ENCODE peak calls at places on chromosome 10, in six cellular contexts. Y is uterus, P is prostate gland, C is A549, K is left ventricle myocardium inferior, R is fibroblast of lung. G is an unnamed sample. For H3K4me1, the result is how much of the 10 kb centered on the place peaks cover.

GRCh38 chr10:28263136-28263857 is 39.6 kb downstream of the MPP7 start:
- DNase-seq in P (peak), Y (no peak), K (no peak), C (no peak), R (no peak), G (no peak)

GRCh38 chr10:15262036-15262713 is 93.7 kb upstream of the NMT2 start:
- DNase-seq in P (peak), R (peak), Y (no peak), C (peak), K (no peak), G (no peak)

GRCh38 chr10:51489009-51489408 is 210.4 kb downstream of the CSTF2T start:
- DNase-seq in K (no peak), P (no peak), Y (no peak), C (no peak), R (no peak), G (no peak)

GRCh38 chr10:44395396-44395795 is 10.5 kb upstream of the CXCL12 start:
- DNase-seq in R (no peak), Y (peak), P (no peak), K (no peak), C (no peak), G (no peak)

GRCh38 chr10:73234695-73235094 is 12.4 kb downstream of the DNAJC9 start:
- DNase-seq in R (no peak), K (no peak), P (no peak), C (no peak), Y (no peak), G (no peak)

GRCh38 chr10:132248455-132249231 is 59.1 kb downstream of the STK32C start:
- DNase-seq in K (no peak), P (no peak), Y (no peak), C (peak), R (no peak), G (no peak)

GRCh38 chr10:36110097-36110496 is 468.0 kb upstream of the FZD8 start:
- DNase-seq in K (no peak), C (no peak), Y (no peak), P (no peak), R (no peak), G (no peak)

GRCh38 chr10:110215286-110215685 is 7.9 kb downstream of the MXI1 start:
- DNase-seq in K (no peak), P (no peak), C (no peak), R (no peak), Y (no peak), G (no peak)

GRCh38 chr10:71604324-71605018 is 115.1 kb downstream of the C10orf105 start:
- DNase-seq in P (no peak), R (peak), C (no peak), K (no peak), Y (no peak), G (no peak)

GRCh38 chr10:132354356-132355094 is 22.5 kb downstream of the LRRC27 start:
- DNase-seq in Y (no peak), P (no peak), R (no peak), K (no peak), C (no peak), G (peak)

GRCh38 chr10:58757352-58758071 is 244.8 kb downstream of the BICC1 start:
- DNase-seq in Y (no peak), K (no peak), R (peak), C (no peak), P (no peak), G (no peak)

GRCh38 chr10:44878704-44879530 is 32.2 kb upstream of the TMEM72 start:
- DNase-seq in K (peak), R (peak), P (peak), C (peak), Y (peak), G (peak)

GRCh38 chr10:3838723-3839437 is 53.9 kb upstream of the KLF6 start:
- DNase-seq in C (no peak), P (no peak), R (peak), Y (no peak), K (no peak), G (no peak)

GRCh38 chr10:102868976-102869289 is 337 bp upstream of the AS3MT start:
- DNase-seq in K (no peak), P (no peak), R (no peak), C (no peak), Y (no peak), G (no peak)

GRCh38 chr10:11798862-11799735 is 24.1 kb upstream of the PROSER2 start:
- DNase-seq in R (no peak), P (no peak), K (no peak), Y (no peak), C (no peak), G (no peak)

GRCh38 chr10:67297637-67298181 is 371.9 kb downstream of the LRRTM3 start:
- DNase-seq in C (no peak), Y (no peak), P (no peak), R (no peak), K (no peak), G (no peak)

GRCh38 chr10:133032976-133033741 is 54.6 kb upstream of the ADGRA1 start:
- DNase-seq in Y (no peak), K (no peak), P (no peak), C (no peak), R (no peak), G (no peak)

GRCh38 chr10:131453772-131454634 is 142.5 kb upstream of the TCERG1L start:
- DNase-seq in Y (no peak), R (no peak), P (peak), K (peak), C (no peak), G (peak)

GRCh38 chr10:53770903-53771302 is 998.3 kb upstream of the MBL2 start:
- DNase-seq in C (no peak), R (no peak), P (no peak), K (no peak), Y (no peak), G (no peak)

GRCh38 chr10:34061846-34062245 is 727.4 kb upstream of the NRP1 start:
- DNase-seq in P (no peak), C (no peak), Y (no peak), R (peak), K (no peak), G (no peak)

GRCh38 chr10:102120987-102121738 is 995 bp upstream of the LDB1 start:
- DNase-seq in P (peak), R (peak), C (no peak), Y (peak), K (peak), G (peak)

GRCh38 chr10:104873161-104873560 is 232.1 kb downstream of the SORCS3 start:
- DNase-seq in P (no peak), Y (no peak), R (no peak), K (no peak), C (no peak), G (no peak)

GRCh38 chr10:119423911-119424590 is 118.5 kb downstream of the RGS10 start:
- DNase-seq in Y (no peak), C (no peak), P (no peak), R (no peak), K (no peak), G (no peak)
- H3K4me1 ChIP-seq in Y (under half), C (under half), P (under half), R (under half), K (under half), G (under half)

DNA sequence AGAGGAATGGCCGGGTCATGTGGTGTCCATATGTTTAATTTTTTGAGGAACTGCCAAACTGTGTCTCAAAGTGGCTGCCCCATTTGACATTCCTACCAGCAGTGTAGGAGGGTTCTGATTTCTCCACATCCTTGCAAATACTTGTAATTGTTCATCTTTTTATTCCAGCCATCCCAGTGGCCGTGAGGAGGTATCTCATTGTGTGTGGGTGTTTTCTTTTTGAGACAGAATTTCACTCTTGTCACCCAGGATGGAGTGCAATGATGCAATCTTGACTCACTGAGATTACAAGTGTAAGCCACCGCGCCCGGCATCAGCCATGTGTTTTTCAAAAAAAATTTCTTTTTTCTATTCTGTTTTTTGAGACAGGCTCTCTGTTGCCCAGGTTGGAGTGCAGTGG is 38.7 kb upstream of the DLG5 start:
- DNase-seq in R (peak), Y (no peak), P (no peak), K (no peak), C (no peak), G (no peak)
- TF ChIP-seq CTCF in R (no peak), Y (no peak), P (no peak), K (no peak), C (no peak), G (no peak)

DNA sequence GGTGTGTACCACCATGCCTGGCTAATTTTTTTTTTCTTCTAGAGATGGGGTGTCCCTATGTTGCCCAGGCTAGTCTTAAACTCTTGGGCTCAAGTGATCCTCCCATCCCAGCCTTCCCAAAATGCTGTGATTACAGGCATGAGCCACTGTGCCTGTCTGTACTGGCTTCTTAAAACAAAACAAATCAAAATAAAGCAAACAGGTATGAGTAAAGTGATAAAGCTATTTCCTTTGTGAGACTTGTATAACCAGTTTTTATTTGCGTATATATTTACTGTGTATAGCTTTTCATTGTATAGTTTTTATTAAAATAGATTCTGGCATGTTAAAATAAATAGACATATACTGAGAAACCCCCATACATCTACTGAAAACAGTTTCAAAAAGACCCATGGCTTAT is 14.3 kb downstream of the LCOR start:
- DNase-seq in C (no peak), P (peak), R (no peak), Y (no peak), K (no peak), G (no peak)
- H3K4me1 ChIP-seq in C (under half), P (under half), R (under half), Y (under half), K (half or more), G (under half)

GRCh38 chr10:37643187-37643586 is 214.2 kb downstream of the ZNF248 start:
- DNase-seq in K (no peak), P (no peak), R (no peak), C (no peak), Y (no peak), G (no peak)
- TF ChIP-seq CTCF in K (no peak), P (no peak), R (no peak), C (no peak), Y (no peak), G (no peak)

GRCh38 chr10:5616046-5616445 is 50.3 kb downstream of the ASB13 start:
- DNase-seq in Y (no peak), K (no peak), R (no peak), P (no peak), C (no peak), G (no peak)
- H3K4me1 ChIP-seq in Y (under half), K (under half), R (under half), P (under half), C (half or more), G (under half)

GRCh38 chr10:74826142-74827044 is at the start of gene KAT6B:
- DNase-seq in P (peak), K (peak), R (peak), C (peak), Y (peak), G (peak)
- TF ChIP-seq CTCF in P (no peak), K (no peak), R (no peak), C (peak), Y (peak), G (peak)

GRCh38 chr10:88890681-88891371 is 10.8 kb downstream of the STAMBPL1 start:
- DNase-seq in C (no peak), R (peak), P (no peak), Y (no peak), K (no peak), G (no peak)
- H3K4me1 ChIP-seq in C (half or more), R (half or more), P (under half), Y (under half), K (under half), G (under half)

GRCh38 chr10:30026578-30026977 is 32.8 kb downstream of the JCAD start:
- DNase-seq in Y (no peak), C (no peak), K (no peak), R (no peak), P (no peak), G (no peak)

GRCh38 chr10:30028006-30028441 is 31.4 kb downstream of the JCAD start:
- DNase-seq in P (peak), Y (peak), C (no peak), K (peak), R (peak), G (no peak)

GRCh38 chr10:30028452-30029045 is 30.8 kb downstream of the JCAD start:
- DNase-seq in P (no peak), R (peak), C (no peak), K (no peak), Y (no peak), G (no peak)

GRCh38 chr10:30026080-30026479 is 33.3 kb downstream of the JCAD start:
- DNase-seq in K (no peak), Y (no peak), R (no peak), C (no peak), P (no peak), G (no peak)

GRCh38 chr10:30027057-30028005 is 32.1 kb downstream of the JCAD start:
- DNase-seq in K (peak), P (no peak), C (no peak), R (no peak), Y (peak), G (no peak)
- TF ChIP-seq CTCF in K (no peak), P (no peak), C (no peak), R (peak), Y (peak), G (no peak)